ENCODE peak calls at places on chromosomes 2 and 18, in four cellular contexts. U, Z, Y and T are unnamed samples.

GRCh38 chr2:11385847-11386246 is 41.4 kb upstream of the ROCK2 start:
- DNase-seq in U (no peak), Z (no peak), Y (no peak), T (no peak)

GRCh38 chr2:164840458-164840929 is 1.1 kb downstream of the COBLL1 start:
- DNase-seq in U (no peak), Z (no peak), Y (peak), T (no peak)

GRCh38 chr2:241896746-241897201 is 27.2 kb downstream of the RTP5 start:
- DNase-seq in U (no peak), Z (no peak), Y (no peak), T (no peak)

GRCh38 chr2:104444392-104444791 is 409.5 kb upstream of the POU3F3 start:
- DNase-seq in U (peak), Z (no peak), Y (no peak), T (no peak)

GRCh38 chr18:54134053-54134452 is 90.4 kb downstream of the MBD2 start:
- DNase-seq in U (no peak), Z (no peak), Y (no peak), T (no peak)

GRCh38 chr18:3261393-3262233 is at the start of gene MYL12B:
- DNase-seq in U (peak), Z (peak), Y (no peak), T (peak)

GRCh38 chr2:202104286-202104870 is 31.3 kb downstream of the KIAA2012 start:
- DNase-seq in U (no peak), Z (no peak), Y (no peak), T (peak)

GRCh38 chr18:68555935-68556334 is 159.0 kb downstream of the TMX3 start:
- DNase-seq in U (no peak), Z (no peak), Y (no peak), T (no peak)

GRCh38 chr2:173415663-173416469 is 61.2 kb downstream of the CDCA7 start:
- DNase-seq in U (no peak), Z (no peak), Y (no peak), T (no peak)

GRCh38 chr2:39919511-39920317 is 140.7 kb upstream of the THUMPD2 start:
- DNase-seq in U (no peak), Z (no peak), Y (no peak), T (no peak)

GRCh38 chr2:39913648-39914456 is 134.8 kb upstream of the THUMPD2 start:
- DNase-seq in U (peak), Z (no peak), Y (no peak), T (peak)

GRCh38 chr2:68837164-68837860 is 33.9 kb downstream of the BMP10 start:
- DNase-seq in U (no peak), Z (peak), Y (no peak), T (no peak)

GRCh38 chr2:118974103-118974911 is 32.3 kb downstream of the MARCO start:
- DNase-seq in U (peak), Z (no peak), Y (no peak), T (no peak)

GRCh38 chr2:28347193-28347592 is 45.5 kb upstream of the FOSL2 start:
- DNase-seq in U (no peak), Z (no peak), Y (no peak), T (no peak)

GRCh38 chr2:217903859-217904613 is 98.8 kb downstream of the TNS1 start:
- DNase-seq in U (no peak), Z (peak), Y (no peak), T (no peak)

GRCh38 chr18:59892123-59892522 is 7.7 kb upstream of the PMAIP1 start:
- DNase-seq in U (no peak), Z (no peak), Y (no peak), T (no peak)

GRCh38 chr2:208584387-208584965 is 177.9 kb downstream of the PTH2R start:
- DNase-seq in U (no peak), Z (no peak), Y (no peak), T (no peak)

GRCh38 chr2:30436859-30437435 is 10.1 kb upstream of the LCLAT1 start:
- DNase-seq in U (no peak), Z (no peak), Y (no peak), T (no peak)

GRCh38 chr2:209772316-209772715 is 684 bp downstream of the UNC80 start:
- DNase-seq in U (no peak), Z (no peak), Y (no peak), T (peak)

GRCh38 chr2:40281021-40281940 is 170.6 kb downstream of the SLC8A1 start:
- DNase-seq in U (peak), Z (no peak), Y (no peak), T (no peak)

GRCh38 chr2:142525720-142526119 is 351.7 kb upstream of the KYNU start:
- DNase-seq in U (no peak), Z (no peak), Y (no peak), T (no peak)

GRCh38 chr2:232354069-232354468 is 24.5 kb upstream of the ALPP start:
- DNase-seq in U (no peak), Z (no peak), Y (no peak), T (no peak)

GRCh38 chr2:239209806-239210205 is 191.0 kb downstream of the HDAC4 start:
- DNase-seq in U (no peak), Z (no peak), Y (no peak), T (no peak)

GRCh38 chr2:191202881-191203397 is 42.3 kb upstream of the MYO1B start:
- DNase-seq in U (peak), Z (no peak), Y (no peak), T (no peak)

GRCh38 chr2:219493086-219493485 is 5.6 kb upstream of the GMPPA start:
- DNase-seq in U (no peak), Z (no peak), Y (no peak), T (no peak)

GRCh38 chr2:146523218-146523617 is 1321.6 kb upstream of the ACVR2A start:
- DNase-seq in U (no peak), Z (no peak), Y (peak), T (no peak)

GRCh38 chr2:217914878-217915277 is 87.9 kb downstream of the TNS1 start:
- DNase-seq in U (no peak), Z (no peak), Y (no peak), T (no peak)

GRCh38 chr2:163469561-163469962 is 266.2 kb downstream of the FIGN start:
- DNase-seq in U (no peak), Z (peak), Y (peak), T (no peak)

GRCh38 chr18:48749768-48750167 is 201.0 kb downstream of the SMAD7 start:
- DNase-seq in U (peak), Z (no peak), Y (no peak), T (no peak)